ENCODE peak calls at places on chromosomes 1 and 21, in seven cellular contexts. C is T-helper 2 cell; B is cardiac fibroblast; U is spleen; R is CD4-positive, CD25-positive, alpha-beta regulatory T cell; X is posterior cingulate gyrus; V is astrocyte. A is an unnamed sample.

GRCh38 chr1:112513112-112513870 is 4.5 kb downstream of the WNT2B start:
- DNase-seq in C (no peak), B (peak), U (no peak), R (no peak), X (no peak), V (no peak), A (no peak)

GRCh38 chr1:206672011-206672688 is 12.6 kb upstream of the MAPKAPK2 start:
- DNase-seq in C (no peak), B (no peak), U (no peak), R (no peak), X (no peak), V (no peak), A (no peak)

GRCh38 chr1:247447162-247447909 is 10.6 kb downstream of the OR2B11 start:
- DNase-seq in C (no peak), B (no peak), U (no peak), R (no peak), X (no peak), V (no peak), A (no peak)

GRCh38 chr1:180343931-180344406 is 113.9 kb downstream of the LHX4 start:
- DNase-seq in C (no peak), B (peak), U (no peak), R (no peak), X (no peak), V (peak), A (peak)

GRCh38 chr1:199463521-199464127 is 563.9 kb upstream of the NR5A2 start:
- DNase-seq in C (no peak), B (peak), U (no peak), R (peak), X (no peak), V (peak), A (no peak)

GRCh38 chr1:58250587-58250948 is 296.0 kb downstream of the OMA1 start:
- DNase-seq in C (no peak), B (no peak), U (no peak), R (no peak), X (no peak), V (no peak), A (no peak)

GRCh38 chr1:207495816-207496792 is at the start of gene CR1:
- DNase-seq in C (no peak), B (peak), U (peak), R (peak), X (peak), V (peak), A (no peak)

GRCh38 chr1:89143484-89143883 is 17.6 kb upstream of the GBP2 start:
- DNase-seq in C (no peak), B (no peak), U (no peak), R (no peak), X (no peak), V (no peak), A (no peak)

GRCh38 chr1:24324903-24325302 is 5.7 kb downstream of the GRHL3 start:
- DNase-seq in C (no peak), B (no peak), U (no peak), R (no peak), X (no peak), V (no peak), A (no peak)

GRCh38 chr1:242146640-242147039 is 147.7 kb upstream of the MAP1LC3C start:
- DNase-seq in C (no peak), B (no peak), U (no peak), R (no peak), X (no peak), V (no peak), A (no peak)

GRCh38 chr1:234478152-234478480 is 863 bp downstream of the TARBP1 start:
- DNase-seq in C (peak), B (peak), U (peak), R (peak), X (peak), V (peak), A (no peak)

GRCh38 chr1:209387969-209388329 is 195.6 kb upstream of the CAMK1G start:
- DNase-seq in C (no peak), B (peak), U (no peak), R (no peak), X (no peak), V (peak), A (no peak)

GRCh38 chr1:180181048-180181447 is 26.4 kb downstream of the QSOX1 start:
- DNase-seq in C (no peak), B (no peak), U (peak), R (peak), X (no peak), V (no peak), A (no peak)

GRCh38 chr1:202982715-202983435 is 15.8 kb upstream of the CYB5R1 start:
- DNase-seq in C (no peak), B (no peak), U (no peak), R (no peak), X (no peak), V (no peak), A (no peak)

GRCh38 chr1:83796409-83796808 is 202.5 kb downstream of the TTLL7 start:
- DNase-seq in C (no peak), B (peak), U (no peak), R (no peak), X (no peak), V (peak), A (no peak)

GRCh38 chr1:81224222-81224621 is 576.5 kb upstream of the ADGRL2 start:
- DNase-seq in C (no peak), B (peak), U (no peak), R (no peak), X (no peak), V (no peak), A (no peak)

GRCh38 chr1:9289724-9290493 is 2.8 kb upstream of the SPSB1 start:
- DNase-seq in C (no peak), B (peak), U (no peak), R (peak), X (no peak), V (peak), A (peak)

GRCh38 chr1:54848134-54848948 is 38.7 kb downstream of the DHCR24 start:
- DNase-seq in C (no peak), B (no peak), U (no peak), R (peak), X (no peak), V (no peak), A (no peak)

GRCh38 chr1:15031251-15031930 is 122.2 kb upstream of the TMEM51 start:
- DNase-seq in C (no peak), B (no peak), U (no peak), R (no peak), X (no peak), V (peak), A (no peak)

GRCh38 chr1:32115496-32115895 is 7.6 kb downstream of the KPNA6 start:
- DNase-seq in C (no peak), B (no peak), U (no peak), R (no peak), X (no peak), V (no peak), A (no peak)

GRCh38 chr1:15156807-15157380 is 3.3 kb downstream of the TMEM51 start:
- DNase-seq in C (no peak), B (no peak), U (no peak), R (no peak), X (no peak), V (no peak), A (no peak)

GRCh38 chr1:168206111-168206510 is 19.7 kb upstream of the SFT2D2 start:
- DNase-seq in C (no peak), B (no peak), U (no peak), R (no peak), X (no peak), V (no peak), A (no peak)

GRCh38 chr1:245871881-245872280 is 635.2 kb downstream of the SMYD3 start:
- DNase-seq in C (no peak), B (no peak), U (no peak), R (no peak), X (no peak), V (peak), A (no peak)

GRCh38 chr1:12475158-12475934 is 142.7 kb downstream of the DHRS3 start:
- DNase-seq in C (no peak), B (no peak), U (no peak), R (no peak), X (no peak), V (peak), A (no peak)

GRCh38 chr1:234927968-234928635 is 200.5 kb downstream of the TOMM20 start:
- DNase-seq in C (no peak), B (no peak), U (no peak), R (peak), X (no peak), V (peak), A (no peak)

GRCh38 chr1:28246427-28246832 is 10.5 kb downstream of the ATP5IF1 start:
- DNase-seq in C (no peak), B (peak), U (no peak), R (peak), X (no peak), V (no peak), A (no peak)

GRCh38 chr1:209107535-209107934 is 476.0 kb upstream of the CAMK1G start:
- DNase-seq in C (no peak), B (no peak), U (no peak), R (no peak), X (no peak), V (no peak), A (no peak)

GRCh38 chr1:21622466-21623315 is 46.5 kb downstream of the RAP1GAP start:
- DNase-seq in C (no peak), B (no peak), U (no peak), R (peak), X (no peak), V (no peak), A (no peak)

GRCh38 chr1:225811622-225812487 is 1.9 kb downstream of the EPHX1 start:
- DNase-seq in C (no peak), B (peak), U (no peak), R (no peak), X (no peak), V (no peak), A (no peak)

GRCh38 chr21:32587112-32587511 is 1.8 kb upstream of the TCP10L start:
- DNase-seq in C (no peak), B (no peak), U (peak), R (no peak), X (no peak), V (no peak), A (no peak)

A was measured in skeletal muscle cell.